ENCODE peak calls at places on chromosome 10, in seven cellular contexts. J is SK-N-SH, B is K562, I is GM12878, D is HCT116, X is H1, O is HepG2. S is an unnamed sample.

GRCh38 chr10:58998924-58999713 is 177.3 kb upstream of the PHYHIPL start:
- DNase-seq in J (no peak), B (no peak), I (no peak), D (no peak), X (no peak), O (no peak), S (peak)

GRCh38 chr10:51860257-51860656 is 160.9 kb upstream of the CSTF2T start:
- DNase-seq in J (no peak), B (no peak), I (no peak), D (no peak), X (no peak), O (no peak), S (no peak)

GRCh38 chr10:12177642-12178041 is 18.0 kb downstream of the NUDT5 start:
- DNase-seq in J (no peak), B (no peak), I (no peak), D (no peak), X (no peak), O (no peak), S (no peak)

GRCh38 chr10:125283191-125283590 is 122.8 kb upstream of the CTBP2 start:
- DNase-seq in J (peak), B (no peak), I (no peak), D (no peak), X (no peak), O (no peak), S (no peak)

GRCh38 chr10:132411561-132412253 is 14.7 kb downstream of the PWWP2B start:
- DNase-seq in J (peak), B (no peak), I (no peak), D (no peak), X (no peak), O (no peak), S (peak)

GRCh38 chr10:43648083-43648391 is 644 bp downstream of the ZNF32 start:
- DNase-seq in J (no peak), B (peak), I (no peak), D (no peak), X (no peak), O (no peak), S (no peak)

GRCh38 chr10:129323311-129323710 is 143.7 kb upstream of the MGMT start:
- DNase-seq in J (no peak), B (no peak), I (no peak), D (no peak), X (no peak), O (no peak), S (no peak)

GRCh38 chr10:97097154-97097490 is 88.6 kb downstream of the SLIT1 start:
- DNase-seq in J (no peak), B (no peak), I (no peak), D (no peak), X (no peak), O (no peak), S (no peak)

GRCh38 chr10:101683226-101683625 is 11.7 kb downstream of the FBXW4 start:
- DNase-seq in J (no peak), B (no peak), I (no peak), D (no peak), X (no peak), O (no peak), S (no peak)

GRCh38 chr10:14062528-14063260 is 268.0 kb downstream of the FRMD4A start:
- DNase-seq in J (no peak), B (no peak), I (no peak), D (no peak), X (no peak), O (no peak), S (no peak)

GRCh38 chr10:127833804-127834203 is 58.9 kb downstream of the CLRN3 start:
- DNase-seq in J (no peak), B (no peak), I (no peak), D (no peak), X (no peak), O (no peak), S (no peak)

DNA sequence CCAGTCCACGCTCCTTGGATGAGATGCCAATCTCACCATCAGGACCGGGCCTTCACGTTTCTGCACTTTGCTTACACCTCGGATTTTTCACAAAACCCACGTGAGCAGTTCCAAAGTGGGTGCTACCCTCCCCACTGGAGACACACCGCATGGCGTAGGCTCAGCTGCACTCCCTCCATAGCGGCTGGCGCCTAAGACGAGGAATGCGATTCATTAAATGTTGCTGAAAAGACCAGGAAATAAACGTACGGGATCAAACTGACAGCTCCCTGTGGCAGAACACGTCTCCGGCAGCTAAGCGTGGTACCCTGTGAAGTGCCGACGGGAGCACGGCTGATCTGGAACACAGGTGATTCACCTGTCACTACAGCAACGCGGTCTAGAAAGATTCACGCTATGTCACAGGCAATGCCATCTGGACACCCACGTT is 209.0 kb downstream of the DIP2C start:
- DNase-seq in J (no peak), B (no peak), I (no peak), D (no peak), X (no peak), O (no peak), S (no peak)
- TF ChIP-seq JUND in J (no peak), B (no peak), I (no peak), D (no peak), X (no peak), O (no peak), S (no peak)

GRCh38 chr10:121683803-121684202 is 85.6 kb upstream of the FGFR2 start:
- DNase-seq in J (peak), B (no peak), I (no peak), D (no peak), X (no peak), O (no peak), S (no peak)

GRCh38 chr10:121683366-121683765 is 85.1 kb upstream of the FGFR2 start:
- DNase-seq in J (no peak), B (no peak), I (no peak), D (no peak), X (no peak), O (no peak), S (no peak)

GRCh38 chr10:121681982-121682687 is 83.9 kb upstream of the FGFR2 start:
- DNase-seq in J (no peak), B (no peak), I (no peak), D (no peak), X (no peak), O (no peak), S (no peak)

GRCh38 chr10:121679916-121680315 is 81.7 kb upstream of the FGFR2 start:
- DNase-seq in J (no peak), B (no peak), I (no peak), D (no peak), X (no peak), O (no peak), S (no peak)

DNA sequence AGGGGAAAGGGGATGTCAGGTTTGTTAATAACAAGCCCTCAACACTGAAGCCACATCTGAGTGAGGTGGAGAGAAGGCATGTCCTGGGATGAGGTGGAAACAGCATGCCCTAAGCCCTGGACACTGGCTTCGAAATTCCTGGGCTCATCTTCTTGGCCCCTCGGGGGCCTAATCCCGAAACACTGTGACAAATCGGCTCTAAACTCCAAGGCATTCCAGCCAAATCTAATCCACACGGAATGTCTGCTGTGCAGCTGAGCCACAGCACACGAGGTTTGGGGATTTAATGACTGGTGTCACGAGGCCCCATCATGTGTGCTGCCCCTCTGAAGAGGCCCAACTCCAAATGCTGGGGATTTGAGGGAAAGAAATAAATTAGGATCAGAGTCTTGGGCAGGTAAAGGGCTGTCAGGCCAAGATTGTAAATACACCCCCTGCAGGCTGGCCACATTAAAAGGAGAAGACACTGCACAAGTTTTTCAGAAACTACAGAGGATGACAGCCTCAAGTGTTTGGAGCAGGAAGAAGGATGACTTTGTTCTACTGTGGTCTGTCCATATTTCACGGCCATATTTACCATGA is 83.0 kb upstream of the FGFR2 start:
- DNase-seq in J (no peak), B (no peak), I (no peak), D (no peak), X (no peak), O (no peak), S (no peak)
- TF ChIP-seq JUND in J (no peak), B (no peak), I (no peak), D (no peak), X (no peak), O (no peak), S (no peak)

DNA sequence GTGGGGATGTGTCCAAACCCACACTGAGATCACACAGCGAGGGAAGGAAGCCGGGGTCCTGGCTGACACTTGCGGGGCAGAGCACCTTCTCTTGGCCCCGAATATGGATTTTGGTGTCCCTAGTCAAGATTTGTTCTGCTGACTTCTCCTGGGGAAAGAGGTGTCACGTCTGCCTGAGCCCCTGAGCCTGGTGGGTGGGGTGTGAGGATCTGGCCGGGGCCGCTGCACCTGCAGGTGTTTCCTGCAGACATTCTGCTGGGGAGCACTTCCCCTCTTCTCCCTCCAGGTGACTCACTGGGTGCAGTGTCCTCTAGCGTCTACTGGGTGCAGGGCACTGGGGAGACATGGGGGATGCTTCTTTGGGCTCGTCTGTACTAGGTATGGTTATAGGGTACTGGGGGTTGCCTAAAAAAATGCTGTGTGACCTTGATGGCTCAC is 99.2 kb downstream of the GRK5 start:
- DNase-seq in J (no peak), B (peak), I (peak), D (no peak), X (no peak), O (no peak), S (no peak)
- TF ChIP-seq JUND in J (no peak), B (peak), I (no peak), D (no peak), X (no peak), O (no peak), S (no peak)

GRCh38 chr10:26781797-26782196 is 79.0 kb downstream of the ABI1 start:
- DNase-seq in J (no peak), B (no peak), I (no peak), D (no peak), X (no peak), O (no peak), S (no peak)

GRCh38 chr10:26777686-26778085 is 80.2 kb downstream of the PDSS1 start:
- DNase-seq in J (no peak), B (no peak), I (no peak), D (no peak), X (no peak), O (no peak), S (no peak)

GRCh38 chr10:26779176-26779860 is 81.4 kb downstream of the ABI1 start:
- DNase-seq in J (no peak), B (peak), I (no peak), D (no peak), X (no peak), O (no peak), S (no peak)

GRCh38 chr10:26780106-26780792 is 80.5 kb downstream of the ABI1 start:
- DNase-seq in J (no peak), B (no peak), I (no peak), D (no peak), X (no peak), O (no peak), S (no peak)

GRCh38 chr10:26780793-26781601 is 79.8 kb downstream of the ABI1 start:
- DNase-seq in J (no peak), B (no peak), I (peak), D (peak), X (peak), O (no peak), S (peak)
- TF ChIP-seq JUND in J (peak), B (no peak), I (no peak), D (peak), X (no peak), O (no peak), S (no peak)

DNA sequence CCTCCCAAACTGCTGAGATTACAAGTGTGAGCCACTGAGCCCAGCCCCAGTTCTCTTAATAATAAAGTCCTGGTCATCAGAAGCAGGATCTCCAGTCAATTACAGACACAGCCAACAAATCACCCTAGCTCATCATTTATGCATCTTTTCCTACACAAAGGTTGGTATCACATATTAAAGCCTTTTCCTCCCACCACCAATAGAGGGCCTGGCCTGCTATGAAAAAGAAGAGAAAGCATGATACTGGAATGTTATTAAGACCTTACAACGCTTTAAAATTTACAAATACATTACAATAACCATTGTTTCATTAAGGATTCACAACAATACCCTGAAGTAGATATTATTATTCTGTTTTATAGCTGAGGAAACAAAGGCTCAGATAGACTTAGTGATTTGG is 25.9 kb downstream of the VAX1 start:
- DNase-seq in J (no peak), B (no peak), I (no peak), D (peak), X (no peak), O (peak), S (no peak)
- TF ChIP-seq JUND in J (no peak), B (no peak), I (no peak), D (no peak), X (no peak), O (no peak), S (no peak)